ENCODE peak calls at places on chromosome 2, in four cellular contexts. Y, B, Q and P are unnamed samples.

GRCh38 chr2:71896385-71897144 is 251.1 kb downstream of the CYP26B1 start:
- DNase-seq in Q (no peak), B (no peak), Y (no peak), P (no peak)

GRCh38 chr2:68119504-68119903 is 38.2 kb upstream of the PNO1 start:
- DNase-seq in Q (no peak), B (no peak), Y (no peak), P (peak; percentile 59)

GRCh38 chr2:84851876-84852275 is 29.0 kb downstream of the TRABD2A start:
- DNase-seq in Q (no peak), Y (no peak), B (no peak), P (no peak)

GRCh38 chr2:133262888-133263287 is 305.4 kb downstream of the NCKAP5 start:
- DNase-seq in B (no peak), Y (no peak), Q (no peak), P (peak; percentile 18)

GRCh38 chr2:149650006-149650405 is 62.4 kb upstream of the MMADHC start:
- DNase-seq in Q (no peak), Y (peak; percentile 51), B (no peak), P (no peak)

GRCh38 chr2:113236367-113237159 is 42.2 kb downstream of the PAX8 start:
- DNase-seq in B (no peak), Y (no peak), Q (no peak), P (no peak)

GRCh38 chr2:224417361-224417729 is 15.4 kb upstream of the FAM124B start:
- DNase-seq in Y (no peak), Q (no peak), B (no peak), P (peak; percentile 92)

GRCh38 chr2:226020179-226020578 is 620.7 kb downstream of the NYAP2 start:
- DNase-seq in B (no peak), Q (no peak), Y (no peak), P (no peak)

GRCh38 chr2:206105038-206105437 is 19.1 kb upstream of the INO80D start:
- DNase-seq in Y (no peak), Q (no peak), B (no peak), P (no peak)

GRCh38 chr2:26577442-26578433 is 63.4 kb downstream of the CIB4 start:
- DNase-seq in Y (peak; percentile 49), B (peak; percentile 85), Q (peak; percentile 46), P (peak; percentile 75)

GRCh38 chr2:233418761-233419625 is 64.7 kb downstream of the DGKD start:
- DNase-seq in Q (no peak), Y (peak; percentile 57), B (no peak), P (no peak)

GRCh38 chr2:228282371-228282770 is 100.9 kb upstream of the SPHKAP start:
- DNase-seq in B (no peak), Q (no peak), Y (no peak), P (no peak)

GRCh38 chr2:23618696-23619530 is 233.9 kb downstream of the KLHL29 start:
- DNase-seq in Y (peak; percentile 16), Q (no peak), B (no peak), P (no peak)

GRCh38 chr2:54599326-54599710 is 124.1 kb upstream of the EML6 start:
- DNase-seq in B (no peak), Y (no peak), Q (no peak), P (no peak)

GRCh38 chr2:171855401-171855800 is 38.6 kb downstream of the SLC25A12 start:
- DNase-seq in Y (peak; percentile 20), Q (no peak), B (no peak), P (no peak)

GRCh38 chr2:28378679-28379392 is 13.8 kb upstream of the FOSL2 start:
- DNase-seq in B (no peak), Y (no peak), Q (no peak), P (no peak)

GRCh38 chr2:165141601-165142000 is 62.2 kb downstream of the SCN3A start:
- DNase-seq in Q (no peak), Y (peak; percentile 3), B (no peak), P (no peak)

GRCh38 chr2:101706819-101707177 is 9.3 kb downstream of the MAP4K4 start:
- DNase-seq in B (no peak), Y (no peak), Q (no peak), P (no peak)

GRCh38 chr2:101706121-101706818 is 8.8 kb downstream of the MAP4K4 start:
- DNase-seq in Y (no peak), Q (no peak), B (no peak), P (no peak)

GRCh38 chr2:101704046-101704466 is 6.5 kb downstream of the MAP4K4 start:
- DNase-seq in Y (peak; percentile 77), Q (no peak), B (no peak), P (no peak)

GRCh38 chr2:101699939-101700442 is 2.5 kb downstream of the MAP4K4 start:
- DNase-seq in Y (peak; percentile 27), Q (no peak), B (no peak), P (no peak)

DNA sequence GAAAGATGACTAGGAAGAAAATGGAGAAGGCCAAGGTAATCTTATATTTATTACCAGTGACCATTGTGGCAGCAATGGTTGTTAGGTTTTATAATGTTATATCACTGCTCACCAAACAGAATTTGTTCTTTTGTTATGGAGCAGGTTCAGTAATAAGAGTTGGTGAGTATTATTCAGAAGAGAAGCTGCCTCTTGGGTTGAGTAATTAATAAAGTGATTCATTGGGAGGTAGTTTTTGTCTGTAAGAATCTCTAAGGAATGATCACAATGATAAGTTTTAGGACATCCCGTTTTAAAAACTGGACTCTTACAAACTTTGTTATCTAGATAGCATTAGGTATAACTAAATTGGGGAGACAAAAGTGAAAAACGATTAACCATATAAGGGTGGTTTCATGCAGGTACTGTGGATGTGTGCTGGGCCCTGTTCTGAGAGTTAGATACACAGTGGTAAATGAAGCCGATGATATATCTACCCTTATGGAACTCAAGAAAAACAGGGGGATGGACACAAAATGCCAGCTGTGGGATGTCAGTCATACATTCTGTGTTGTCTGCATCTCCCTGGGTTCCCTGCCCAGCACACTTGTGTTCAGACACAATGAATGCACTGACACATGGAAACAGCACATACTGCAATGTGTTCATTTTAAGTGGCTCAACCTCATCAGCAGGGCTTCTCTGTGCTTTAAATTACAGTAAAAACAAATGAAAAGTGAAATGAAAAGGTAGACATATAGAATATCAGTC is 7.5 kb downstream of the MAP4K4 start:
- DNase-seq in B (no peak), Q (no peak), Y (peak; percentile 26), P (no peak)
- H3K18ac ChIP-seq in B (no peak overlapping the region), Q (no peak overlapping the region), Y (peak overlapping the region; percentile 75), P (no peak overlapping the region)

DNA sequence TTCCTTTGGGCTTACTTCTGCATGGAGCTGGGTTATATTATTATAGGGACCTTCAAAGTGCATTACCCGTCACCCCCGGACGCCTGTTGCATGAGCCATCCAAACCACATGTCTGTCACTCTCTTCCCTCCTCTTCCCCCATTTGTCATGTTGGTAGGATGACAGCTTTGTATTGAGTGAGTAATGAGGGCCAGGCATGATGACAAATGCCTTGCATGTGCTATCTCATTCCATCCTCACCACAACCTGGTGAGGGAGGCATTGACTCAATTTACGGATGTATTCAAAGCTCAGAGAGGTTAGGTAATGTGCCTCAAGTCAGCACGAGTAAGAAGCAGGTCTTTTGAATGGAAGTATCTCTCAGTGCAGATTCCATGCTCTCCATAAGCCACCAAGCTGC is 510.5 kb upstream of the TNP1 start:
- DNase-seq in B (no peak), Y (peak; percentile 77), Q (no peak), P (peak; percentile 57)
- H3K56ac ChIP-seq in B (no peak overlapping the region), Y (no peak overlapping the region), Q (no peak overlapping the region), P (no peak overlapping the region)

GRCh38 chr2:2667690-2668089 is 336.6 kb upstream of the MYT1L start:
- DNase-seq in Q (no peak), B (no peak), Y (no peak), P (no peak)

GRCh38 chr2:2668681-2669265 is 337.7 kb upstream of the MYT1L start:
- DNase-seq in Y (no peak), Q (no peak), B (no peak), P (no peak)

GRCh38 chr2:2671826-2672225 is 340.8 kb upstream of the MYT1L start:
- DNase-seq in Y (no peak), Q (no peak), B (no peak), P (no peak)

GRCh38 chr2:2672249-2672648 is 341.2 kb upstream of the MYT1L start:
- DNase-seq in Y (no peak), Q (no peak), B (no peak), P (no peak)

DNA sequence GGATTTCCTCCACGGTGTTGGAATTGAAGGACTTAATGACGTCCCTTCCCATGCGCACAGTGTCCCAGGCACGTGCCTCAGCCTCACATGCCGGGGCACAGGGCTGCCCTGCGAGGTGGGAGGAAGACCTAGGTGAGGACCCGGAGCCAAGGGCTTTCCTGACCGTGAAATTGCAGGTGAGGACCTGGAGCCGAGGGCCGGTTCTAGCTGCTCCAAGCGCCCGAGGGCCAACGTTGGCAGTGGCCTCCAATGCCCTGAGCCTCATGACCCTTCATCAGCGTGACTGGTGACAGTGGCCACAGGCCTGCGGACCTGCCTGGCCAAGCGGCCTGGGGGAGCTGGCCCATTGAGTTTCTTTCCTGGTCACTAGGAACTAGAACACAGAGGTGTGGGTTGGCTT is 338.2 kb upstream of the MYT1L start:
- DNase-seq in Y (no peak), B (no peak), Q (no peak), P (no peak)
- H3K18ac ChIP-seq in Y (no peak overlapping the region), B (no peak overlapping the region), Q (no peak overlapping the region), P (no peak overlapping the region)

GRCh38 chr2:118710481-118710880 is 137.0 kb downstream of the EN1 start:
- DNase-seq in Q (no peak), B (no peak), Y (no peak), P (no peak)

GRCh38 chr2:118705032-118705431 is 142.4 kb downstream of the EN1 start:
- DNase-seq in Y (peak; percentile 1), B (no peak), Q (no peak), P (no peak)

GRCh38 chr2:118709786-118710185 is 137.7 kb downstream of the EN1 start:
- DNase-seq in Q (no peak), B (no peak), Y (no peak), P (no peak)

GRCh38 chr2:118706844-118707243 is 140.6 kb downstream of the EN1 start:
- DNase-seq in Q (no peak), Y (no peak), B (no peak), P (no peak)

GRCh38 chr2:118706371-118706770 is 141.1 kb downstream of the EN1 start:
- DNase-seq in Y (no peak), Q (no peak), B (no peak), P (peak; percentile 57)
- H3K56ac ChIP-seq in Y (no peak overlapping the region), Q (no peak overlapping the region), B (no peak overlapping the region), P (no peak overlapping the region)